ENCODE peak calls at places on chromosome 3, in ten cellular contexts. One of them, this sample, is unnamed.

GRCh38 chr3:52225452-52226228 is at the start of gene TLR9:
- DNase-seq in skeletal muscle cell: no peak
- DNase-seq in NAMALWA: peak
- DNase-seq in NCI-H1694 treated with DMSO at 0.1 percent for 48 hours: no peak
- DNase-seq in iPS DF 6.9: no peak
- DNase-seq in ecto neural progenitor cell: peak
- DNase-seq in AG04450: no peak
- DNase-seq in GM12891: peak
- DNase-seq in ovary: no peak
- DNase-seq in endothelial cell: no peak
- DNase-seq in this sample: peak

GRCh38 chr3:7112523-7113056 is 251.7 kb downstream of the GRM7 start:
- DNase-seq in skeletal muscle cell: no peak
- DNase-seq in endothelial cell: no peak
- DNase-seq in NCI-H1694 treated with DMSO at 0.1 percent for 48 hours: no peak
- DNase-seq in GM12891: no peak
- DNase-seq in NAMALWA: no peak
- DNase-seq in iPS DF 6.9: no peak
- DNase-seq in ecto neural progenitor cell: no peak
- DNase-seq in AG04450: no peak
- DNase-seq in ovary: no peak
- DNase-seq in this sample: no peak

GRCh38 chr3:149393355-149394165 is 16.1 kb upstream of the TM4SF1 start:
- DNase-seq in NCI-H1694 treated with DMSO at 0.1 percent for 48 hours: peak
- DNase-seq in ovary: no peak
- DNase-seq in AG04450: peak
- DNase-seq in ecto neural progenitor cell: peak
- DNase-seq in NAMALWA: peak
- DNase-seq in iPS DF 6.9: no peak
- DNase-seq in GM12891: no peak
- DNase-seq in endothelial cell: peak
- DNase-seq in skeletal muscle cell: peak
- DNase-seq in this sample: peak

GRCh38 chr3:73786346-73786807 is 161.6 kb upstream of the PDZRN3 start:
- DNase-seq in skeletal muscle cell: peak
- DNase-seq in iPS DF 6.9: no peak
- DNase-seq in ovary: no peak
- DNase-seq in NAMALWA: no peak
- DNase-seq in NCI-H1694 treated with DMSO at 0.1 percent for 48 hours: no peak
- DNase-seq in endothelial cell: no peak
- DNase-seq in ecto neural progenitor cell: no peak
- DNase-seq in GM12891: no peak
- DNase-seq in AG04450: peak
- DNase-seq in this sample: peak

GRCh38 chr3:120429921-120430361 is 20.9 kb downstream of the FSTL1 start:
- DNase-seq in skeletal muscle cell: peak
- DNase-seq in iPS DF 6.9: no peak
- DNase-seq in NCI-H1694 treated with DMSO at 0.1 percent for 48 hours: no peak
- DNase-seq in endothelial cell: no peak
- DNase-seq in AG04450: no peak
- DNase-seq in ecto neural progenitor cell: no peak
- DNase-seq in NAMALWA: no peak
- DNase-seq in GM12891: no peak
- DNase-seq in ovary: no peak
- DNase-seq in this sample: no peak

GRCh38 chr3:8575364-8576104 is 69.1 kb downstream of the SSUH2 start:
- DNase-seq in NAMALWA: no peak
- DNase-seq in NCI-H1694 treated with DMSO at 0.1 percent for 48 hours: no peak
- DNase-seq in skeletal muscle cell: no peak
- DNase-seq in GM12891: no peak
- DNase-seq in endothelial cell: no peak
- DNase-seq in ecto neural progenitor cell: no peak
- DNase-seq in ovary: no peak
- DNase-seq in iPS DF 6.9: no peak
- DNase-seq in AG04450: no peak
- DNase-seq in this sample: no peak

GRCh38 chr3:56758539-56758981 is 43.2 kb downstream of the ARHGEF3 start:
- DNase-seq in iPS DF 6.9: no peak
- DNase-seq in endothelial cell: no peak
- DNase-seq in ecto neural progenitor cell: no peak
- DNase-seq in AG04450: peak
- DNase-seq in NAMALWA: no peak
- DNase-seq in ovary: no peak
- DNase-seq in GM12891: peak
- DNase-seq in skeletal muscle cell: peak
- DNase-seq in NCI-H1694 treated with DMSO at 0.1 percent for 48 hours: no peak
- DNase-seq in this sample: peak

GRCh38 chr3:121155023-121155422 is 247.0 kb downstream of the STXBP5L start:
- DNase-seq in iPS DF 6.9: no peak
- DNase-seq in NAMALWA: no peak
- DNase-seq in GM12891: no peak
- DNase-seq in ecto neural progenitor cell: no peak
- DNase-seq in ovary: no peak
- DNase-seq in AG04450: no peak
- DNase-seq in endothelial cell: no peak
- DNase-seq in skeletal muscle cell: no peak
- DNase-seq in NCI-H1694 treated with DMSO at 0.1 percent for 48 hours: no peak
- DNase-seq in this sample: no peak

GRCh38 chr3:9316881-9317341 is 45.9 kb upstream of the THUMPD3 start:
- DNase-seq in skeletal muscle cell: peak
- DNase-seq in ovary: peak
- DNase-seq in endothelial cell: peak
- DNase-seq in NCI-H1694 treated with DMSO at 0.1 percent for 48 hours: no peak
- DNase-seq in GM12891: no peak
- DNase-seq in NAMALWA: no peak
- DNase-seq in AG04450: no peak
- DNase-seq in ecto neural progenitor cell: peak
- DNase-seq in iPS DF 6.9: peak
- DNase-seq in this sample: peak

GRCh38 chr3:106130384-106131084 is 261.7 kb upstream of the CBLB start:
- DNase-seq in NCI-H1694 treated with DMSO at 0.1 percent for 48 hours: no peak
- DNase-seq in skeletal muscle cell: peak
- DNase-seq in ecto neural progenitor cell: no peak
- DNase-seq in GM12891: no peak
- DNase-seq in ovary: no peak
- DNase-seq in endothelial cell: no peak
- DNase-seq in NAMALWA: no peak
- DNase-seq in iPS DF 6.9: no peak
- DNase-seq in AG04450: peak
- DNase-seq in this sample: no peak

GRCh38 chr3:160981217-160981938 is 123.8 kb downstream of the B3GALNT1 start:
- DNase-seq in ecto neural progenitor cell: no peak
- DNase-seq in AG04450: no peak
- DNase-seq in NAMALWA: peak
- DNase-seq in GM12891: no peak
- DNase-seq in NCI-H1694 treated with DMSO at 0.1 percent for 48 hours: peak
- DNase-seq in iPS DF 6.9: no peak
- DNase-seq in skeletal muscle cell: peak
- DNase-seq in endothelial cell: no peak
- DNase-seq in ovary: no peak
- DNase-seq in this sample: no peak

GRCh38 chr3:152978152-152978551 is 143.2 kb downstream of the P2RY1 start:
- DNase-seq in skeletal muscle cell: no peak
- DNase-seq in ovary: no peak
- DNase-seq in AG04450: no peak
- DNase-seq in NCI-H1694 treated with DMSO at 0.1 percent for 48 hours: no peak
- DNase-seq in ecto neural progenitor cell: no peak
- DNase-seq in endothelial cell: no peak
- DNase-seq in GM12891: no peak
- DNase-seq in NAMALWA: no peak
- DNase-seq in iPS DF 6.9: no peak
- DNase-seq in this sample: no peak

GRCh38 chr3:127535901-127536817 is 54.4 kb downstream of the TPRA1 start:
- DNase-seq in GM12891: no peak
- DNase-seq in ecto neural progenitor cell: no peak
- DNase-seq in iPS DF 6.9: no peak
- DNase-seq in AG04450: no peak
- DNase-seq in NAMALWA: no peak
- DNase-seq in skeletal muscle cell: no peak
- DNase-seq in endothelial cell: no peak
- DNase-seq in NCI-H1694 treated with DMSO at 0.1 percent for 48 hours: no peak
- DNase-seq in ovary: no peak
- DNase-seq in this sample: no peak

GRCh38 chr3:106332884-106333283 is 464.1 kb upstream of the CBLB start:
- DNase-seq in ecto neural progenitor cell: no peak
- DNase-seq in GM12891: no peak
- DNase-seq in AG04450: no peak
- DNase-seq in NCI-H1694 treated with DMSO at 0.1 percent for 48 hours: no peak
- DNase-seq in NAMALWA: no peak
- DNase-seq in iPS DF 6.9: no peak
- DNase-seq in ovary: no peak
- DNase-seq in endothelial cell: no peak
- DNase-seq in skeletal muscle cell: no peak
- DNase-seq in this sample: peak

GRCh38 chr3:193388371-193388770 is 9.8 kb upstream of the ATP13A5 start:
- DNase-seq in GM12891: no peak
- DNase-seq in iPS DF 6.9: no peak
- DNase-seq in ecto neural progenitor cell: peak
- DNase-seq in endothelial cell: no peak
- DNase-seq in ovary: no peak
- DNase-seq in skeletal muscle cell: no peak
- DNase-seq in NCI-H1694 treated with DMSO at 0.1 percent for 48 hours: no peak
- DNase-seq in NAMALWA: no peak
- DNase-seq in AG04450: no peak
- DNase-seq in this sample: no peak

GRCh38 chr3:15331606-15332404 is 581 bp downstream of the SH3BP5 start:
- DNase-seq in ovary: peak
- DNase-seq in AG04450: no peak
- DNase-seq in ecto neural progenitor cell: peak
- DNase-seq in NAMALWA: peak
- DNase-seq in iPS DF 6.9: no peak
- DNase-seq in NCI-H1694 treated with DMSO at 0.1 percent for 48 hours: no peak
- DNase-seq in endothelial cell: peak
- DNase-seq in GM12891: peak
- DNase-seq in skeletal muscle cell: no peak
- DNase-seq in this sample: no peak

GRCh38 chr3:106589306-106589942 is 720.6 kb upstream of the CBLB start:
- DNase-seq in skeletal muscle cell: peak
- DNase-seq in ecto neural progenitor cell: no peak
- DNase-seq in NAMALWA: no peak
- DNase-seq in GM12891: no peak
- DNase-seq in ovary: no peak
- DNase-seq in endothelial cell: no peak
- DNase-seq in iPS DF 6.9: no peak
- DNase-seq in AG04450: no peak
- DNase-seq in NCI-H1694 treated with DMSO at 0.1 percent for 48 hours: no peak
- DNase-seq in this sample: no peak

This sample was measured in islet precursor cell.